ENCODE peak calls at places on chromosomes 4 and X, in eight cellular contexts. W, A, U, E, D, P, H and K are unnamed samples.

GRCh38 chr4:55291227-55291629 is 54.8 kb upstream of the SRD5A3 start:
- DNase-seq in E (peak), W (peak), A (no peak), P (no peak), H (no peak), D (peak), U (peak), K (peak)

GRCh38 chrX:104315555-104315954 is 60.8 kb upstream of the ESX1 start:
- DNase-seq in H (no peak), D (peak), W (peak), E (no peak), A (peak), U (peak), P (no peak), K (peak)

GRCh38 chr4:37769590-37769989 is 56.9 kb upstream of the PGM2 start:
- DNase-seq in E (no peak), D (no peak), W (no peak), P (no peak), U (no peak), A (no peak), H (no peak), K (no peak)

GRCh38 chr4:74410741-74411140 is 34.2 kb upstream of the AREG start:
- DNase-seq in P (no peak), H (no peak), U (no peak), D (no peak), E (no peak), A (no peak), W (no peak), K (no peak)

GRCh38 chrX:84724576-84724975 is 222.3 kb upstream of the HDX start:
- DNase-seq in E (no peak), H (no peak), U (no peak), D (no peak), A (no peak), W (no peak), P (no peak), K (no peak)

GRCh38 chr4:2923141-2923551 is 40.1 kb downstream of the NOP14 start:
- DNase-seq in D (peak), A (peak), P (no peak), W (peak), E (peak), U (no peak), H (no peak), K (no peak)

GRCh38 chrX:28170713-28171112 is 189.5 kb upstream of the DCAF8L1 start:
- DNase-seq in U (no peak), A (no peak), W (no peak), H (no peak), P (no peak), D (no peak), E (no peak), K (no peak)

GRCh38 chr4:177251237-177251636 is 58.4 kb upstream of the NEIL3 start:
- DNase-seq in H (no peak), A (no peak), E (no peak), U (no peak), D (no peak), W (no peak), P (peak), K (no peak)

GRCh38 chrX:114508836-114509235 is 75.0 kb upstream of the HTR2C start:
- DNase-seq in U (peak), H (no peak), W (no peak), P (no peak), D (no peak), A (no peak), E (no peak), K (no peak)

GRCh38 chr4:171588146-171588545 is 225.1 kb upstream of the GALNTL6 start:
- DNase-seq in P (no peak), E (no peak), W (no peak), A (no peak), D (no peak), U (no peak), H (no peak), K (no peak)

GRCh38 chr4:143587703-143588102 is 74.2 kb downstream of the SMARCA5 start:
- DNase-seq in W (peak), H (no peak), E (no peak), P (no peak), D (peak), U (peak), A (no peak), K (peak)

GRCh38 chrX:3345281-3346081 is 971 bp downstream of the MXRA5 start:
- DNase-seq in D (peak), W (peak), U (peak), A (peak), H (no peak), P (no peak), E (peak), K (peak)

GRCh38 chrX:140943513-140943912 is 58.9 kb upstream of the SPANXB1 start:
- DNase-seq in U (no peak), E (no peak), H (no peak), D (no peak), P (no peak), W (no peak), A (no peak), K (no peak)

GRCh38 chrX:47093248-47093647 is 15.0 kb downstream of the RGN start:
- DNase-seq in A (peak), U (peak), W (peak), E (no peak), P (peak), D (peak), H (no peak), K (peak)

GRCh38 chrX:33194876-33195433 is 16.4 kb downstream of the DMD start:
- DNase-seq in P (no peak), U (peak), H (no peak), E (no peak), W (peak), D (peak), A (no peak), K (peak)

DNA sequence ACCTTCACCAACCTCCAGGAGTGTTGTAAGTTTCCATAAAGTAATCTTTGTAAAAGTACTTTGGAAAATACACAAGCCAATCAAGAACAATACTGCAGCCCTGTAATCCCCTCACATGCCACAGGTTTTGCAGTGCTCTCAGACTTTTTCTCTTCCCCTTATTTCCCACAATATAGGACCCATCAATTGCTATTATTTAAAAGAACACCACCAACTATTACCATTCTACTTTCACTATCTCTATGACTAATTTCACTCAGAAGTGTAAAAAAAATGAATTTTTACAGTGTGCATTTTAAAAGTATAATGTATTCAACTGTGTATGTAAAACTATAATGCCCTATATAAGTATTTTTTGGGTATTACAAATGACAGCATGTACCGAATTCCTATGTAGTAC is 1.7 kb downstream of the ATP8A1 start:
- DNase-seq in D (no peak), A (no peak), U (no peak), H (no peak), E (no peak), W (no peak), P (no peak), K (no peak)
- H3K4me3 ChIP-seq in D (no peak), A (no peak), U (no peak), H (peak), E (peak), W (no peak), P (no peak), K (no peak)

DNA sequence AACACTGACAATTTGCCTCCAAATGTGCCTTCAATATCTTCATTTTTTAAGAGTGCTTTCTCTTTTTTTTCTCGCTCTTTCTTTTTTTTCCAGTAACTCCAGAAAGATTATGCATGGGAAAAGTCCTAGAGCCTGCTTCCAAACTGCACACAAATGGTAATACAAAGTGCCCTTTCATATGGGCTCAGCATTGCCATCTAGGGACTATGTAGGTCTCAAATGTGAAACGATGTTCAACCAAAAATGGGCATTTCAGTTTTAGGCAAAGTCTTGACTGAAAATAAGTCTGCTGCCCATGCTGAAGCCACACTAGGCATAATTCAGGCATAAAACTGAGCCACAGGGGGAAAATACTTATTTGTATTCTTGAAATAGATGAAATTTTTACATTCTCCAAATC is 65.6 kb downstream of the SYNPO2 start:
- DNase-seq in W (peak), D (peak), A (peak), E (no peak), H (no peak), U (peak), P (no peak), K (peak)
- TF ChIP-seq CTCF in W (peak), D (peak), A (peak), E (no peak), H (peak), U (peak), P (no peak), K (peak)

DNA sequence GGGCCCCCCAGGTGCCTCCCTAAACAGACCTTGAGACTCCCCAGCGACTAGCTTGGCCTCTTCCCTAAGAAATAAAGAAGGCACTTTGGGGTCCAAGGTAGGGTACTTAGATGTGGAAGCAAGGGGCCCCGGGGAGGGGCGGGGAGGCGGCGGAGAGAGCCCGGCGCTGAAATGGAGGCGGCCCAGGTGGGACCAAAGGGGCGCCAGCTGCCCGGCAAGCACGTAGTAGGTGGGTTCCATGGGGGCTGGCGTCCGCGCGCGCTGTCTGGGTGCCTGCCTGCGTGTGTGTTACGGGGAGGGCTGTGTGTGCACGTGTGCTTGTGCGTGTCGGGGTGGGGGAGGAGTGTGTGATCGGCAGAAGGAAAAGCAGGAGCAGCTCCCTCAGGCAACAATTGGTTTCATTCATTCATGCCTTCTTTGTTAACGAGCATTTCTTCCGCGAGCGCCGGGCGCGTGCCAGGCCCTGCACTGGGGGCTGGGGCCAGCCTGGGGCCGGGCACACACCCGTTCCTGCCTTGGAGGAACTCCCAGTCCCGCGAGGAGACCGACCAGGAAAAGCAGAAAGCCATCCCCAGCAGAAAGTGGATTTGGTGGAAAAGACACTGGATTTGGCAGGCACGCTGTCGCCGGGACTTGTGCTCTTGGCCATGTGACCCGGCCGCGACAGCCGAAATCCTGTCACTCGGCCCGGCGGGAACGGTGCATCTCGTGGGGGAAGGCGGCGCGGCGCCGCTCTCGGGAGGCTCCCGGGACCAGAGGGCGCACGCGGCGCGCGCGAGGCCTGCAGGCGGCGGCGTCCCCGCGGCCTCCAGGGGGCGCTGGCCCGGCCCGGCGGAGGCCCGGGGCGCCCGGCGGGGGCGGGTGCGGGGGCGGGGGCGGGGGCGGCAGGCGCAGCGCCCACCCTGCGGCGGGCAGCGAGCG is 3.3 kb upstream of the DUSP9 start:
- DNase-seq in A (no peak), P (peak), D (no peak), U (no peak), W (no peak), E (peak), H (no peak), K (no peak)
- H3K4me3 ChIP-seq in A (peak), P (peak), D (no peak), U (peak), W (no peak), E (no peak), H (no peak), K (no peak)

DNA sequence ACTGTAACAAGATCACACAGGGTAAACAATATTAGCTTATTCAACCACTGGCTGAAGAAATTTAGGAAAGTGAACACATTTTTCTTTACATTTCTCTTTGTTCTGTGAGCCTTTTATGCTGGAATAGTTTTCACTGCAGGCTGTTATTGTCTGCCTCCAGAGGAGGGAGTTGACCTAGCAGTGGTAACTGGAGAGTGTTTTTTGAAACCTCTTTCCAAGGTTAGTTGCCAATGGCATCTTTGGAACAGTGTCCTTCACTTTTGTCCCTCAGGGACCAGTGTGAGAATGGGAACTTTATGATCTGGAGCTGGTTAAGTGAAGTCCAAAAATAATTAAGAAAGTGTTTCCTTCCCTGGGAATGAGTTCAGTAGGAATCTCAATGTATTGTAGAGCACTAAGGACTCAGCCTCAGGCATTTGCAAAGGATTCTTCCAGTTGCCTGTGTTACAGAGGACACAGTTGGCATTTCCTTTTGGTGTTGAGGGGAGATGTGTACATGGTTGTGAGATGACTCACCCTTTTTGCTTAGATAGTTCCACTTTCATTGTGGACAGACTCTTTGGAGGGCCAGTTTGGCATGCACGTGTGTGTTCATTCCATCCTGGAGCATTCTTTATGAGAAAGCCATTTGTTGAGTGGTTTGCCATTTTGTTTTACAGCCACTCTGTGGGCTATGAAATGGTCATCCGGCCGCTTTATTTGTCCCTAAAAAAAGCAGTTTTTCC is 61.3 kb downstream of the AR start:
- DNase-seq in H (no peak), P (peak), A (peak), U (peak), E (no peak), D (peak), W (peak), K (peak)
- TF ChIP-seq CTCF in H (no peak), P (no peak), A (no peak), U (no peak), E (no peak), D (no peak), W (peak), K (peak)